ENCODE peak calls at places on chromosomes 3 and 15, in seven cellular contexts. One of them, this sample, is unnamed.

GRCh38 chr3:8938021-8938420 is 25.3 kb downstream of the RAD18 start:
- DNase-seq in HCT116: peak
- DNase-seq in A549: peak
- DNase-seq in HepG2: peak
- DNase-seq in GM12878: no peak
- DNase-seq in NB4: peak
- DNase-seq in WTC11: no peak
- DNase-seq in this sample: no peak

GRCh38 chr3:38613426-38613825 is 36.1 kb downstream of the SCN5A start:
- DNase-seq in GM12878: no peak
- DNase-seq in A549: no peak
- DNase-seq in HCT116: no peak
- DNase-seq in NB4: no peak
- DNase-seq in HepG2: no peak
- DNase-seq in WTC11: no peak
- DNase-seq in this sample: no peak

GRCh38 chr3:9224490-9224889 is 25.0 kb downstream of the SRGAP3 start:
- DNase-seq in A549: no peak
- DNase-seq in HepG2: no peak
- DNase-seq in NB4: peak
- DNase-seq in WTC11: no peak
- DNase-seq in HCT116: no peak
- DNase-seq in GM12878: peak
- DNase-seq in this sample: no peak

GRCh38 chr15:52336530-52336929 is 40.9 kb upstream of the MYO5C start:
- DNase-seq in A549: peak
- DNase-seq in GM12878: no peak
- DNase-seq in NB4: peak
- DNase-seq in WTC11: no peak
- DNase-seq in HCT116: no peak
- DNase-seq in HepG2: no peak
- DNase-seq in this sample: peak

GRCh38 chr3:131794766-131795381 is 239.9 kb downstream of the CPNE4 start:
- DNase-seq in A549: peak
- DNase-seq in GM12878: no peak
- DNase-seq in HCT116: peak
- DNase-seq in WTC11: peak
- DNase-seq in HepG2: peak
- DNase-seq in NB4: peak
- DNase-seq in this sample: peak

GRCh38 chr15:25763206-25763880 is 99.8 kb downstream of the ATP10A start:
- DNase-seq in WTC11: no peak
- DNase-seq in HepG2: no peak
- DNase-seq in HCT116: no peak
- DNase-seq in GM12878: no peak
- DNase-seq in NB4: no peak
- DNase-seq in A549: peak
- DNase-seq in this sample: no peak

GRCh38 chr3:160676547-160677303 is at the start of gene ARL14:
- DNase-seq in A549: peak
- DNase-seq in GM12878: no peak
- DNase-seq in NB4: no peak
- DNase-seq in WTC11: no peak
- DNase-seq in HCT116: peak
- DNase-seq in HepG2: peak
- DNase-seq in this sample: no peak

GRCh38 chr3:13518516-13519351 is 30.2 kb upstream of the FBLN2 start:
- DNase-seq in GM12878: no peak
- DNase-seq in HepG2: no peak
- DNase-seq in HCT116: no peak
- DNase-seq in NB4: no peak
- DNase-seq in A549: no peak
- DNase-seq in WTC11: no peak
- DNase-seq in this sample: peak

GRCh38 chr15:94203321-94203720 is 28.0 kb upstream of the MCTP2 start:
- DNase-seq in WTC11: no peak
- DNase-seq in NB4: peak
- DNase-seq in A549: no peak
- DNase-seq in HepG2: no peak
- DNase-seq in GM12878: no peak
- DNase-seq in HCT116: no peak
- DNase-seq in this sample: no peak

GRCh38 chr3:142881445-142882224 is 7.2 kb downstream of the PCOLCE2 start:
- DNase-seq in GM12878: no peak
- DNase-seq in NB4: no peak
- DNase-seq in WTC11: no peak
- DNase-seq in HCT116: no peak
- DNase-seq in HepG2: no peak
- DNase-seq in A549: no peak
- DNase-seq in this sample: no peak

GRCh38 chr3:53516339-53516738 is 21.9 kb downstream of the CACNA1D start:
- DNase-seq in HepG2: no peak
- DNase-seq in A549: no peak
- DNase-seq in GM12878: no peak
- DNase-seq in WTC11: no peak
- DNase-seq in NB4: no peak
- DNase-seq in HCT116: no peak
- DNase-seq in this sample: no peak

GRCh38 chr3:111895079-111895478 is 36.0 kb downstream of the PHLDB2 start:
- DNase-seq in HCT116: peak
- DNase-seq in HepG2: peak
- DNase-seq in A549: peak
- DNase-seq in NB4: peak
- DNase-seq in GM12878: no peak
- DNase-seq in WTC11: no peak
- DNase-seq in this sample: peak

GRCh38 chr3:195544634-195545033 is 1.5 kb upstream of the PPP1R2 start:
- DNase-seq in GM12878: no peak
- DNase-seq in WTC11: no peak
- DNase-seq in A549: no peak
- DNase-seq in NB4: no peak
- DNase-seq in HepG2: no peak
- DNase-seq in HCT116: no peak
- DNase-seq in this sample: no peak

GRCh38 chr15:73822998-73823397 is 50.4 kb upstream of the TBC1D21 start:
- DNase-seq in NB4: peak
- DNase-seq in WTC11: peak
- DNase-seq in A549: no peak
- DNase-seq in GM12878: no peak
- DNase-seq in HepG2: no peak
- DNase-seq in HCT116: no peak
- DNase-seq in this sample: no peak

GRCh38 chr15:46708226-46708625 is 1009.1 kb upstream of the SEMA6D start:
- DNase-seq in HCT116: no peak
- DNase-seq in NB4: no peak
- DNase-seq in A549: no peak
- DNase-seq in WTC11: no peak
- DNase-seq in HepG2: no peak
- DNase-seq in GM12878: no peak
- DNase-seq in this sample: no peak

GRCh38 chr15:70717237-70717793 is 46.0 kb downstream of the UACA start:
- DNase-seq in HCT116: no peak
- DNase-seq in GM12878: no peak
- DNase-seq in A549: no peak
- DNase-seq in NB4: no peak
- DNase-seq in HepG2: no peak
- DNase-seq in WTC11: no peak
- DNase-seq in this sample: no peak

GRCh38 chr3:36843065-36844051 is 79.0 kb upstream of the DCLK3 start:
- DNase-seq in HepG2: peak
- DNase-seq in A549: peak
- DNase-seq in GM12878: peak
- DNase-seq in WTC11: peak
- DNase-seq in HCT116: peak
- DNase-seq in NB4: peak
- DNase-seq in this sample: peak

GRCh38 chr15:81341351-81341750 is 17.4 kb upstream of the STARD5 start:
- DNase-seq in GM12878: no peak
- DNase-seq in HCT116: no peak
- DNase-seq in A549: no peak
- DNase-seq in WTC11: no peak
- DNase-seq in NB4: no peak
- DNase-seq in HepG2: no peak
- DNase-seq in this sample: no peak

GRCh38 chr3:178343433-178344038 is 192.7 kb upstream of the KCNMB2 start:
- DNase-seq in A549: no peak
- DNase-seq in NB4: no peak
- DNase-seq in WTC11: no peak
- DNase-seq in HepG2: no peak
- DNase-seq in GM12878: no peak
- DNase-seq in HCT116: no peak
- DNase-seq in this sample: no peak

GRCh38 chr3:144273611-144274010 is 302.0 kb downstream of the DIPK2A start:
- DNase-seq in GM12878: no peak
- DNase-seq in WTC11: no peak
- DNase-seq in NB4: no peak
- DNase-seq in A549: no peak
- DNase-seq in HepG2: no peak
- DNase-seq in HCT116: no peak
- DNase-seq in this sample: no peak

DNA sequence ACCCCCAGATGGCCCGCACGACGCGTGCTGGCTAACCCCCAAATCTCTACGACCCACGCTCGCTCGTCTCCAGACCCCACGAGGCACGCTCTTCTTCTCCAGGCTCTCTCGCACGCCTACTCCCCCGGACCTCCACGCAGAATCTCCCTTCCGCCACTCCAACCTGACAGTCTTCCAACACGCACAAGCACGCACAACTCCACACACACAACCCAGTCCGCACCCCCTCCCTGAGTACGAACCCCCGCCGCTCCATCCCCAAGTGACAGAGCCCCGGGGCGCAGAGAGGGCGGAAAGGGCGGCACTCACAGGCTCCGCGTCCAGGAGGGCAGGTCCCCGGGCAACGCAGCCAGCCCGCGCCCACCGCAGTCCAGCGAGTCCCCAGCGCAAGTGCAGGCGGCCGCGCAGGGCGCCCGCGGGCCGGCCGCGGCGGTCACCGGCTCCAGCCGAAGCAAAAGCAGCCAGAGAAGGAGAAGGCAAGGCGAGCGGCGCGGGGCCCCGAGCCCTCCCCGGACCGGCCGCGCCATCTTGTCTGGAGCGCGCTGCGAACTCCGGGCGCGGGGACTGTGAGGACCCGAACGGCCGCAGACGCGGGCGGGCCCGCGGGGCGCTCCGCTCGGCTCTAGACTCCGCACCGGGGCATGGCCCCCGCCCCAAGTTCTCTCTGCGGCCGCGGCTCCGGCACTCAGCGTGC is 794 bp downstream of the LRIG1 start:
- DNase-seq in HepG2: no peak
- DNase-seq in GM12878: no peak
- DNase-seq in A549: no peak
- DNase-seq in NB4: no peak
- DNase-seq in WTC11: peak
- DNase-seq in HCT116: no peak
- DNase-seq in this sample: peak
- TF ChIP-seq MAX in HepG2: no peak
- TF ChIP-seq MAX in GM12878: no peak
- TF ChIP-seq MAX in A549: no peak
- TF ChIP-seq MAX in NB4: no peak
- TF ChIP-seq MAX in WTC11: no peak
- TF ChIP-seq MAX in HCT116: no peak
- TF ChIP-seq MAX in this sample: no peak

GRCh38 chr3:157559401-157559800 is 56.2 kb upstream of the VEPH1 start:
- DNase-seq in GM12878: no peak
- DNase-seq in HCT116: no peak
- DNase-seq in WTC11: no peak
- DNase-seq in HepG2: no peak
- DNase-seq in A549: no peak
- DNase-seq in NB4: no peak
- DNase-seq in this sample: no peak
- TF ChIP-seq MAX in GM12878: no peak
- TF ChIP-seq MAX in HCT116: no peak
- TF ChIP-seq MAX in WTC11: no peak
- TF ChIP-seq MAX in HepG2: no peak
- TF ChIP-seq MAX in A549: no peak
- TF ChIP-seq MAX in NB4: no peak
- TF ChIP-seq MAX in this sample: no peak

DNA sequence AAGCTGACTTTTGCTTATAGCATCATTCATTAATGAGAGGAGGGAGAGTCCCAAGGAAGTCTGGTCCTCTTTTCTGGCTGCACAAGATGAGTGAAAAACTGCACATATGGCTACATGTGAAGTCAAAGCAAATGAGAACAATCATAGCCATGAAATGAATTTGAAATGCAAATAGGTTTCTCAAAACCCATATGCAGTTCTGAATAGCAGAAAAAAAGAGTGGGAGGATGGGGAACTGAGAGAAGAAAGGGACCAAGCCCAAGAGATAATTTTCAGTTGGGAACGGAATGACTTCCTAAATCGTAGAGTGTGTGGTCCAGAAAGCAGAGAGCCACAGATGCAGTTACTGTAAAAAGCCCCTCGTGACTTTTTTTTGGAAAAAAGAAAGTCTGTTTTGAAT is 66.3 kb downstream of the GTPBP8 start:
- DNase-seq in HCT116: no peak
- DNase-seq in GM12878: peak
- DNase-seq in NB4: no peak
- DNase-seq in WTC11: no peak
- DNase-seq in A549: no peak
- DNase-seq in HepG2: no peak
- DNase-seq in this sample: no peak
- TF ChIP-seq MAX in HCT116: no peak
- TF ChIP-seq MAX in GM12878: no peak
- TF ChIP-seq MAX in NB4: no peak
- TF ChIP-seq MAX in WTC11: no peak
- TF ChIP-seq MAX in A549: no peak
- TF ChIP-seq MAX in HepG2: no peak
- TF ChIP-seq MAX in this sample: no peak

DNA sequence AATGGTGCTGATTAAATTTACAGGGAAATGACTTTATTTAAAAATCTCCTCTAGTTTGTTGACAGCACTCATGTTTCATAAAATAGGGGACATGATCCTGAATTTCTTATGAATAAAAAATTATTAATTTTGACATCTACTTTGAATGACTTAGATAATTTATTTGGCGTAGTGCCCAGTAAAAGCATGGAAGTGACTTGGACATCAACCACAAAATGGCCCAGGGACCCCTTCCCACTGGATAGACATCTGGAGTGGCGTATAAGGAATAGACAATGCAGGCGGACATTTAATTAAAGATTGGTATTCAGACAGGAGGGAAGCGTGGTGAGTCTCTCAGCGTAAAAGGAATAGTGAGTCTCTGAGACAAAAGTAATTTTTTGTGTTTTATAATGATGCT is 79.8 kb downstream of the ADAMTSL3 start:
- DNase-seq in WTC11: no peak
- DNase-seq in GM12878: no peak
- DNase-seq in A549: no peak
- DNase-seq in HCT116: no peak
- DNase-seq in HepG2: no peak
- DNase-seq in NB4: no peak
- DNase-seq in this sample: no peak
- TF ChIP-seq MAX in WTC11: no peak
- TF ChIP-seq MAX in GM12878: no peak
- TF ChIP-seq MAX in A549: no peak
- TF ChIP-seq MAX in HCT116: no peak
- TF ChIP-seq MAX in HepG2: no peak
- TF ChIP-seq MAX in NB4: no peak
- TF ChIP-seq MAX in this sample: no peak

This sample was measured in SK-N-SH.